ENCODE peak calls at places on chromosomes 16 and 17, in six cellular contexts. M is mucosa of descending colon, I is colonic mucosa, N is cardiac muscle cell, Z is lower lobe of right lung, U is upper lobe of right lung. L is an unnamed sample.

GRCh38 chr17:81832608-81833159 is 407 bp downstream of the MCRIP1 start:
- DNase-seq in M (no peak), I (peak; percentile 40), N (peak; percentile 17), Z (peak; percentile 73), U (peak; percentile 81), L (peak; percentile 21)

GRCh38 chr16:24975428-24975889 is 39.7 kb downstream of the ARHGAP17 start:
- DNase-seq in M (no peak), I (no peak), N (peak; percentile 52), Z (no peak), U (no peak), L (no peak)

GRCh38 chr17:81902023-81902652 is at the start of gene NPB:
- DNase-seq in M (peak; percentile 58), I (no peak), N (peak; percentile 21), Z (no peak), U (peak; percentile 68), L (no peak)

GRCh38 chr17:73142763-73143395 is 21.9 kb upstream of the SSTR2 start:
- DNase-seq in M (no peak), I (no peak), N (peak; percentile 57), Z (no peak), U (no peak), L (peak; percentile 49)

GRCh38 chr17:66468241-66469087 is 166.1 kb downstream of the PRKCA start:
- DNase-seq in M (no peak), I (no peak), N (peak; percentile 48), Z (no peak), U (no peak), L (no peak)

GRCh38 chr17:27446569-27447301 is 9.5 kb upstream of the KSR1 start:
- DNase-seq in M (no peak), I (no peak), N (peak; percentile 98), Z (no peak), U (no peak), L (peak; percentile 98)

GRCh38 chr16:13561276-13561675 is 358.7 kb upstream of the ERCC4 start:
- DNase-seq in M (no peak), I (no peak), N (no peak), Z (no peak), U (no peak), L (no peak)

GRCh38 chr17:15048933-15049539 is 216.1 kb downstream of the PMP22 start:
- DNase-seq in M (no peak), I (no peak), N (no peak), Z (no peak), U (no peak), L (no peak)

GRCh38 chr17:55674107-55674506 is 48.6 kb downstream of the TMEM100 start:
- DNase-seq in M (no peak), I (no peak), N (peak; percentile 64), Z (no peak), U (no peak), L (peak; percentile 86)

GRCh38 chr16:8861563-8862308 is 7.1 kb downstream of the CARHSP1 start:
- DNase-seq in M (peak; percentile 36), I (no peak), N (no peak), Z (peak; percentile 39), U (no peak), L (no peak)

GRCh38 chr17:81004336-81005015 is 12.8 kb downstream of the CHMP6 start:
- DNase-seq in M (no peak), I (no peak), N (no peak), Z (no peak), U (peak; percentile 65), L (no peak)

GRCh38 chr16:81263470-81264200 is 25.1 kb downstream of the BCO1 start:
- DNase-seq in M (no peak), I (no peak), N (peak; percentile 78), Z (no peak), U (no peak), L (peak; percentile 57)

GRCh38 chr17:69858460-69858859 is 216.6 kb upstream of the KCNJ16 start:
- DNase-seq in M (no peak), I (no peak), N (no peak), Z (no peak), U (no peak), L (no peak)

GRCh38 chr17:58303981-58304734 is 23.4 kb upstream of the MPO start:
- DNase-seq in M (peak; percentile 62), I (peak; percentile 48), N (peak; percentile 63), Z (peak; percentile 74), U (peak; percentile 77), L (peak; percentile 36)

GRCh38 chr16:19701091-19701490 is 16.9 kb downstream of the KNOP1 start:
- DNase-seq in M (no peak), I (no peak), N (no peak), Z (no peak), U (no peak), L (peak; percentile 30)

GRCh38 chr17:61556224-61557188 is 34.5 kb downstream of the NACA2 start:
- DNase-seq in M (no peak), I (no peak), N (peak; percentile 24), Z (no peak), U (no peak), L (no peak)

GRCh38 chr17:36459601-36460000 is 26.9 kb upstream of the ZNHIT3 start:
- DNase-seq in M (no peak), I (no peak), N (no peak), Z (no peak), U (no peak), L (no peak)

GRCh38 chr17:79620207-79621038 is 9.6 kb upstream of the RBFOX3 start:
- DNase-seq in M (no peak), I (no peak), N (no peak), Z (peak; percentile 6), U (peak; percentile 17), L (no peak)

GRCh38 chr17:55433029-55433628 is 11.5 kb upstream of the MMD start:
- DNase-seq in M (no peak), I (peak; percentile 39), N (no peak), Z (no peak), U (no peak), L (no peak)

GRCh38 chr16:78729687-78730086 is 630.2 kb downstream of the WWOX start:
- DNase-seq in M (no peak), I (no peak), N (no peak), Z (no peak), U (no peak), L (no peak)

GRCh38 chr16:11880047-11880446 is 28.7 kb upstream of the RSL1D1 start:
- DNase-seq in M (no peak), I (no peak), N (no peak), Z (no peak), U (no peak), L (no peak)

GRCh38 chr17:35074711-35075707 is 11.5 kb upstream of the RFFL start:
- DNase-seq in M (no peak), I (no peak), N (no peak), Z (no peak), U (no peak), L (no peak)

GRCh38 chr16:87582221-87582965 is 19.9 kb upstream of the JPH3 start:
- DNase-seq in M (peak; percentile 45), I (peak; percentile 49), N (peak; percentile 91), Z (no peak), U (peak; percentile 64), L (peak; percentile 90)
- H3K4me3 ChIP-seq in M (no peak overlapping the region), I (no peak overlapping the region), N (no peak overlapping the region), Z (no peak overlapping the region), U (no peak overlapping the region), L (peak overlapping the region; percentile 19)

GRCh38 chr16:67861877-67862276 is 11.0 kb upstream of the EDC4 start:
- DNase-seq in M (no peak), I (no peak), N (no peak), Z (no peak), U (no peak), L (no peak)

GRCh38 chr16:67864594-67864993 is 8.3 kb upstream of the EDC4 start:
- DNase-seq in M (no peak), I (no peak), N (no peak), Z (no peak), U (no peak), L (no peak)

GRCh38 chr16:67862623-67863583 is 9.9 kb upstream of the EDC4 start:
- DNase-seq in M (no peak), I (no peak), N (peak; percentile 60), Z (no peak), U (no peak), L (peak; percentile 89)

GRCh38 chr16:67868290-67868689 is 4.6 kb upstream of the EDC4 start:
- DNase-seq in M (no peak), I (no peak), N (no peak), Z (no peak), U (no peak), L (no peak)

GRCh38 chr16:67865318-67865717 is 7.5 kb upstream of the EDC4 start:
- DNase-seq in M (no peak), I (no peak), N (peak; percentile 57), Z (no peak), U (no peak), L (peak; percentile 61)
- H3K4me3 ChIP-seq in M (no peak overlapping the region), I (no peak overlapping the region), N (no peak overlapping the region), Z (no peak overlapping the region), U (no peak overlapping the region), L (no peak overlapping the region)

DNA sequence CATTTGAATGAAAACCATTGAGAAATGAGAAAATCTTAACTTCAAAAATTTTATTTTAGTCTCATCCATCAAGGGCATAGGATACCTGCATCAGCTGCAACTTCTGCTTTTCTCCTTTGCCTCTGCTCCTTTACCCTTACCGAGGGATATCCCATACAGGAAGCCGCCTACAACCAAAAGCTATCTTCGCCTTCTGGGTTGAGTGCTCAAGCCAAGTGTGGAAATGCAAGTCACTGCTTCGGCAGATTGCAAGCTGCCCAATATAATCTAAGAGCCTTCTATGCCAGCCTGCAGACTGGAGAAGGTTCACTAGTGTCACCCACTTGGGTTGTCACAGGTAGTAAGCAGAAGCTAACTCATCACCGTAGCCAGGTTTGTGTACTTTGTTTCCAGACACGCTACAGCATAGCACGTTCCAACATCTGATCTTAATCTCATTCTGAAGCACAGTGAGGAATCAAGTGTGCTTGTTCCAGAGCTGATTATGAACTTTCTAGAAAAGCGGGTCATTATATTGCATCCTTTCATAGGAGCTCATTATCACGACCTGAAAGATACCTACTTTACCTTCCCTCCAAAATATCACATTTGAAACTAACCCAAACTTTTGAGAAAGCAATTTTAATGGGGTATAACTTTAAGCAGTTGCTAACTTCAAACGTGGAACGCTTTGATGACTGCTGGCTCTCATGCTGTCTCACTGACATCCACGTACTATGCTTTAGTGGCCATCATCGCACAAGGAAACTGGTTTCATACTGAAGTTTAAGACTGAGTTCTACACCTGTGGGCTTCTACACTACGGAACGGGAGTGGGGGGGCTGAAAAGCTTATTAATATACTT is 8.0 kb upstream of the UNK start:
- DNase-seq in M (no peak), I (no peak), N (peak; percentile 55), Z (no peak), U (peak; percentile 47), L (peak; percentile 25)
- H3K4me3 ChIP-seq in M (no peak overlapping the region), I (no peak overlapping the region), N (no peak overlapping the region), Z (peak overlapping the region; percentile 97), U (peak overlapping the region; percentile 81), L (peak overlapping the region; percentile 88)

GRCh38 chr16:1342526-1343427 is 8.9 kb downstream of the TSR3 start:
- DNase-seq in M (peak; percentile 99), I (peak; percentile 99), N (peak; percentile 83), Z (peak; percentile 96), U (peak; percentile 97), L (peak; percentile 82)

GRCh38 chr16:1343428-1344242 is 8.0 kb downstream of the TSR3 start:
- DNase-seq in M (peak; percentile 60), I (peak; percentile 30), N (no peak), Z (no peak), U (no peak), L (no peak)

GRCh38 chr16:1340730-1341494 is 7.5 kb downstream of the BAIAP3 start:
- DNase-seq in M (no peak), I (no peak), N (no peak), Z (no peak), U (no peak), L (no peak)

GRCh38 chr16:1338855-1339675 is 5.6 kb downstream of the BAIAP3 start:
- DNase-seq in M (no peak), I (no peak), N (no peak), Z (no peak), U (no peak), L (no peak)

GRCh38 chr16:1341495-1342388 is 8.3 kb downstream of the BAIAP3 start:
- DNase-seq in M (no peak), I (no peak), N (no peak), Z (no peak), U (no peak), L (no peak)
- H3K4me3 ChIP-seq in M (no peak overlapping the region), I (no peak overlapping the region), N (no peak overlapping the region), Z (no peak overlapping the region), U (no peak overlapping the region), L (no peak overlapping the region)

L was measured in fibroblast of mammary gland.